ENCODE peak calls at places on chromosomes 2 and 18, in four cellular contexts. R is upper lobe of left lung, M is GM12878, Y is suprapubic skin. V is an unnamed sample.

GRCh38 chr2:231672617-231673347 is 35.5 kb upstream of the PTMA start:
- DNase-seq in R (peak; percentile 76), M (peak; percentile 71), Y (no peak), V (no peak)

GRCh38 chr2:20469595-20469994 is 22.7 kb downstream of the RHOB start:
- DNase-seq in R (peak; percentile 15), M (no peak), Y (peak; percentile 53), V (no peak)

GRCh38 chr2:75569546-75569945 is 8.8 kb upstream of the EVA1A start:
- DNase-seq in R (no peak), Y (no peak), M (no peak), V (peak; percentile 70)

GRCh38 chr2:109226128-109226527 is 97.1 kb downstream of the SH3RF3 start:
- DNase-seq in M (no peak), R (no peak), Y (peak; percentile 26), V (no peak)

GRCh38 chr18:34397286-34397896 is 172.7 kb upstream of the NOL4 start:
- DNase-seq in Y (no peak), M (no peak), R (no peak), V (no peak)

GRCh38 chr2:223101340-223102039 is 49.5 kb downstream of the KCNE4 start:
- DNase-seq in R (no peak), M (peak; percentile 31), Y (no peak), V (peak; percentile 60)

GRCh38 chr18:435940-436339 is 64.6 kb downstream of the COLEC12 start:
- DNase-seq in R (no peak), Y (no peak), M (no peak), V (peak; percentile 24)

GRCh38 chr2:163044116-163044515 is 205.5 kb upstream of the KCNH7 start:
- DNase-seq in R (no peak), Y (no peak), M (no peak), V (no peak)

GRCh38 chr2:231188506-231189170 is 9.8 kb upstream of the ARMC9 start:
- DNase-seq in M (no peak), Y (no peak), R (no peak), V (no peak)

GRCh38 chr2:218282173-218282991 is 9.9 kb downstream of the TMBIM1 start:
- DNase-seq in M (no peak), R (no peak), Y (no peak), V (no peak)

GRCh38 chr2:17470855-17471641 is 47.2 kb downstream of the RAD51AP2 start:
- DNase-seq in R (no peak), Y (no peak), M (peak; percentile 4), V (no peak)

GRCh38 chr2:96526615-96527014 is 9.9 kb upstream of the ARID5A start:
- DNase-seq in Y (no peak), R (no peak), M (no peak), V (no peak)

GRCh38 chr18:50189160-50189559 is 5.8 kb downstream of the MYO5B start:
- DNase-seq in M (peak; percentile 46), R (no peak), Y (no peak), V (no peak)

GRCh38 chr2:86224645-86225355 is 25.5 kb downstream of the MRPL35 start:
- DNase-seq in M (no peak), R (no peak), Y (no peak), V (no peak)

GRCh38 chr2:13128139-13128538 is 411.4 kb downstream of the TRIB2 start:
- DNase-seq in R (no peak), M (no peak), Y (no peak), V (no peak)

GRCh38 chr2:189641565-189641964 is 19.7 kb upstream of the ASNSD1 start:
- DNase-seq in R (no peak), M (no peak), Y (no peak), V (peak; percentile 42)

GRCh38 chr2:240348522-240348921 is 86.9 kb upstream of the GPC1 start:
- DNase-seq in Y (no peak), M (no peak), R (no peak), V (no peak)

GRCh38 chr18:55401638-55402191 is 186.3 kb downstream of the TCF4 start:
- DNase-seq in R (no peak), M (no peak), Y (no peak), V (no peak)

GRCh38 chr2:6926071-6926732 is 9.0 kb downstream of the RNF144A start:
- DNase-seq in Y (peak; percentile 73), R (peak; percentile 46), M (no peak), V (peak; percentile 88)

GRCh38 chr2:152418688-152419087 is 83.7 kb downstream of the FMNL2 start:
- DNase-seq in M (no peak), R (no peak), Y (no peak), V (peak; percentile 24)

GRCh38 chr2:124024491-124025348 is at the start of gene CNTNAP5:
- DNase-seq in M (no peak), Y (no peak), R (peak; percentile 89), V (no peak)

GRCh38 chr2:170694316-170694715 is 20.8 kb upstream of the SP5 start:
- DNase-seq in R (no peak), M (no peak), Y (no peak), V (no peak)

GRCh38 chr2:99938250-99938649 is 204.1 kb downstream of the AFF3 start:
- DNase-seq in M (no peak), R (no peak), Y (no peak), V (peak; percentile 75)

GRCh38 chr2:235613671-235614070 is 119.8 kb downstream of the AGAP1 start:
- DNase-seq in M (no peak), R (no peak), Y (no peak), V (no peak)

GRCh38 chr2:120680136-120680761 is 55.4 kb upstream of the GLI2 start:
- DNase-seq in Y (peak; percentile 96), M (peak; percentile 8), R (no peak), V (peak; percentile 95)

GRCh38 chr18:10748641-10749040 is 222.8 kb downstream of the NAPG start:
- DNase-seq in M (no peak), R (no peak), Y (no peak), V (no peak)

GRCh38 chr2:219525533-219526232 is 11.4 kb downstream of the ASIC4 start:
- DNase-seq in Y (no peak), M (no peak), R (no peak), V (no peak)

GRCh38 chr2:181656450-181657261 is at the start of gene CERKL:
- DNase-seq in Y (peak; percentile 77), R (peak; percentile 92), M (no peak), V (no peak)

GRCh38 chr18:10140928-10141327 is 227.1 kb downstream of the VAPA start:
- DNase-seq in R (no peak), Y (no peak), M (no peak), V (no peak)

GRCh38 chr2:211055438-211055837 is 499.0 kb downstream of the CPS1 start:
- DNase-seq in M (no peak), Y (no peak), R (no peak), V (no peak)

GRCh38 chr18:22188551-22189267 is 19.3 kb downstream of the GATA6 start:
- DNase-seq in Y (no peak), M (no peak), R (no peak), V (peak; percentile 90)

GRCh38 chr2:44980786-44981713 is 28.2 kb downstream of the SIX2 start:
- DNase-seq in R (no peak), M (no peak), Y (no peak), V (no peak)

GRCh38 chr2:239828192-239828972 is 196.8 kb downstream of the NDUFA10 start:
- DNase-seq in Y (peak; percentile 48), R (no peak), M (no peak), V (peak; percentile 84)

GRCh38 chr18:54790109-54790508 is 38.2 kb upstream of the RAB27B start:
- DNase-seq in Y (no peak), M (no peak), R (no peak), V (no peak)

GRCh38 chr2:66695211-66695735 is 260.3 kb downstream of the MEIS1 start:
- DNase-seq in R (no peak), Y (no peak), M (no peak), V (no peak)

GRCh38 chr2:66694087-66694858 is 259.3 kb downstream of the MEIS1 start:
- DNase-seq in Y (no peak), M (no peak), R (no peak), V (no peak)

GRCh38 chr2:66691199-66691975 is 256.5 kb downstream of the MEIS1 start:
- DNase-seq in Y (no peak), M (no peak), R (no peak), V (no peak)

GRCh38 chr2:66692521-66692920 is 257.6 kb downstream of the MEIS1 start:
- DNase-seq in R (no peak), M (no peak), Y (no peak), V (no peak)

DNA sequence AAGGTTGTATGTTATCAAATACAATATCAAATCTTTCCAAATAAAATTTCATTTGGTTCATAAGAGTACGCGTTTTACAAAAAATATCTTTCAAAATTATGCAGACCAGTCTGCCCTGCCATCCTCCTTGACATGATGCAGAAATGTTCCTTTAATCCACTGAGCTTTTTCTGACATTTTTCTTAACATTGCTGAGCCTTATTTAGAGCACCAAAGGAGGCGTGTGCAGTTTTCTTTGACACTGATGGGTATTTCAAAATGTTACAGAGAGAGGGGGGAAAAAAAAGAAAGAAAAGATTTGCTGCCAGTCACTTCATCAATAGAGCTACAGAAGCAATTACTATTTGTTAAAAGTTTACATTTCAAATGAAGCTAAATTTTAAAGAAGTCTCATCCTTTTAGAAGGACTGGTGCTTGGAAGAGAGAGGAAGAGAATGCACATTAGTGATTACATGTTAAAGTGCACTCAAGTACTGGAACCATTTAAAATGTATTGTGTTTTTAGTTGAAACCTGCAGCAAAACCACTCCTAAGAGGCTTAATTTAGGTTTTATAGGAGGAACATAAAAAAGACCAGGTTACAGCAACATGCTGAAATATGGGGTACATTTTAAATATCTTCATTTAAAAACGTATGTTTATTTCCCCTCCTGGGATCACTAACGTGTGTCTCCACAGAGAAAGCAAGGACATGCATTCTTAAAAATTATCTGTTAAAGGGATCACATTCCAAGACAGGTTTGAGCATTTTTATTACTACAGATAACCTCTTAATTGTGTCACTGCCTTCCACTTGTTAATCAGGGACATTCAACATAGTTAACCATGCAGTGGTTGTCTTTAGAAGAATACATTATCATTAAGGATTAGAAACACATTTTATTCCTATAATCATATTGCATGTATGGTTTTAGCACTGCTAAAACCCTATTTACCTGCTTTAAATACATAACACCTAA is 258.4 kb downstream of the MEIS1 start:
- DNase-seq in M (no peak), Y (no peak), R (no peak), V (no peak)
- TF ChIP-seq EP300 in M (no peak), Y (no peak), R (no peak), V (no peak)

GRCh38 chr2:29831560-29831959 is 89.8 kb downstream of the ALK start:
- DNase-seq in M (no peak), Y (no peak), R (no peak), V (no peak)
- TF ChIP-seq EP300 in M (no peak), Y (no peak), R (no peak), V (no peak)

GRCh38 chr2:201433389-201433995 is 17.8 kb downstream of the TRAK2 start:
- DNase-seq in M (no peak), Y (no peak), R (no peak), V (no peak)
- TF ChIP-seq EP300 in M (no peak), Y (no peak), R (no peak), V (no peak)

DNA sequence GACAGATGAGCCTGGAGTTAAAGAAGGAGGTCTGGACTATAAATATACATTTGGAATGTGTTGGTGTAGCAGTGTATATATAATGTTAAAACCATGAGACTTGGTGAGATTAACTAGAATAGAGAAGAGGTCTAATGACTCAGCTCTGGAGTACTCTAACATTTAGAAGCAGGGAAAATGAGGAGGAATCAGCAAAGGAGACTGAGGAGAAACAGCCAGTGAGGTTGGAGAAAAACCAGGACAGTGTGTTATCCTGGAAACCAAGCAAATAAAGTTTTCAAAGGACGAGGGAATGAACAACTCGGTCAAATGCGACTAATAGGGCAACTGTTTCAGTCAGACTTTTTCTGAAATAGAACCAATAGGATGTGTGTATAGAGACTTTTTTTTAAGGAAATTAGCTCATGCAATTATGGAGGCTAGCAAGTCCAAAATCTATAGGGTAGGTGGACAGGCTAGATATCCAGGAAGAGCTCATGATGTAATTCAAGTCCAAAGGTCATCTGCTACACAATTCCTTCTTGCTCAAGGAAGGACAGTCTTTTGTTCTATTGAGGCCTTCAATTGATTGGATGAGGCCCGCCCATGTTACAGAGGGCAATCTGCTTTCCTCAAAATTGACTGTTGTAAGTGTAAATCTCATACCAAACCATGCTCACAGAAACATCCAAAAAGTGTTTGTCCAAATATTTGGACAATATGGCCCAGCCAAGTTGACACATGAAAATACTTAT is 10.8 kb upstream of the SESTD1 start:
- DNase-seq in R (no peak), Y (no peak), M (no peak), V (no peak)
- TF ChIP-seq EP300 in R (no peak), Y (no peak), M (no peak), V (no peak)

V was measured in esophagus muscularis mucosa.